ENCODE peak calls at places on chromosomes 11 and 22, in ten cellular contexts. One of them, this sample, is unnamed.

GRCh38 chr22:46381142-46381541 is 45.6 kb downstream of the TRMU start:
- DNase-seq in RKO: no peak
- DNase-seq in stimulated activated CD4-positive, alpha-beta T cell treated with anti-CD3 and anti-CD28 coated beads, Interleukin-15, amount 100 ng/mL, for 24 hours: no peak
- DNase-seq in heart left ventricle: no peak
- DNase-seq in ovary: no peak
- DNase-seq in COR-L47: no peak
- DNase-seq in body of pancreas: no peak
- DNase-seq in AG20443: peak; percentile 50
- DNase-seq in mucosa of gallbladder: no peak
- DNase-seq in adrenal gland: peak; percentile 56
- DNase-seq in this sample: no peak

GRCh38 chr22:42646569-42647525 is 2.3 kb downstream of the CYB5R3 start:
- DNase-seq in COR-L47: no peak
- DNase-seq in adrenal gland: peak; percentile 82
- DNase-seq in AG20443: no peak
- DNase-seq in ovary: peak; percentile 48
- DNase-seq in stimulated activated CD4-positive, alpha-beta T cell treated with anti-CD3 and anti-CD28 coated beads, Interleukin-15, amount 100 ng/mL, for 24 hours: no peak
- DNase-seq in RKO: no peak
- DNase-seq in body of pancreas: peak; percentile 84
- DNase-seq in mucosa of gallbladder: peak; percentile 74
- DNase-seq in heart left ventricle: peak; percentile 91
- DNase-seq in this sample: no peak

GRCh38 chr22:44383652-44384562 is 71.2 kb upstream of the SHISAL1 start:
- DNase-seq in mucosa of gallbladder: no peak
- DNase-seq in heart left ventricle: peak; percentile 3
- DNase-seq in AG20443: no peak
- DNase-seq in RKO: no peak
- DNase-seq in ovary: no peak
- DNase-seq in stimulated activated CD4-positive, alpha-beta T cell treated with anti-CD3 and anti-CD28 coated beads, Interleukin-15, amount 100 ng/mL, for 24 hours: no peak
- DNase-seq in body of pancreas: no peak
- DNase-seq in adrenal gland: no peak
- DNase-seq in COR-L47: no peak
- DNase-seq in this sample: no peak

GRCh38 chr11:118051611-118052461 is 25.0 kb upstream of the TMPRSS4 start:
- DNase-seq in mucosa of gallbladder: no peak
- DNase-seq in adrenal gland: peak; percentile 16
- DNase-seq in ovary: no peak
- DNase-seq in heart left ventricle: no peak
- DNase-seq in stimulated activated CD4-positive, alpha-beta T cell treated with anti-CD3 and anti-CD28 coated beads, Interleukin-15, amount 100 ng/mL, for 24 hours: peak; percentile 69
- DNase-seq in RKO: no peak
- DNase-seq in COR-L47: no peak
- DNase-seq in AG20443: no peak
- DNase-seq in body of pancreas: no peak
- DNase-seq in this sample: no peak

GRCh38 chr11:69217276-69218105 is 61.8 kb downstream of the SMIM38 start:
- DNase-seq in mucosa of gallbladder: peak; percentile 27
- DNase-seq in adrenal gland: peak; percentile 13
- DNase-seq in stimulated activated CD4-positive, alpha-beta T cell treated with anti-CD3 and anti-CD28 coated beads, Interleukin-15, amount 100 ng/mL, for 24 hours: no peak
- DNase-seq in ovary: no peak
- DNase-seq in heart left ventricle: no peak
- DNase-seq in RKO: no peak
- DNase-seq in body of pancreas: peak; percentile 60
- DNase-seq in AG20443: no peak
- DNase-seq in COR-L47: no peak
- DNase-seq in this sample: no peak

GRCh38 chr11:108994887-108995286 is 330.0 kb downstream of the DDX10 start:
- DNase-seq in heart left ventricle: no peak
- DNase-seq in AG20443: no peak
- DNase-seq in adrenal gland: no peak
- DNase-seq in RKO: no peak
- DNase-seq in stimulated activated CD4-positive, alpha-beta T cell treated with anti-CD3 and anti-CD28 coated beads, Interleukin-15, amount 100 ng/mL, for 24 hours: no peak
- DNase-seq in body of pancreas: no peak
- DNase-seq in mucosa of gallbladder: no peak
- DNase-seq in COR-L47: no peak
- DNase-seq in ovary: no peak
- DNase-seq in this sample: no peak

GRCh38 chr11:64052938-64053622 is 17.3 kb downstream of the FLRT1 start:
- DNase-seq in ovary: no peak
- DNase-seq in RKO: no peak
- DNase-seq in AG20443: no peak
- DNase-seq in COR-L47: no peak
- DNase-seq in stimulated activated CD4-positive, alpha-beta T cell treated with anti-CD3 and anti-CD28 coated beads, Interleukin-15, amount 100 ng/mL, for 24 hours: no peak
- DNase-seq in adrenal gland: no peak
- DNase-seq in mucosa of gallbladder: no peak
- DNase-seq in heart left ventricle: no peak
- DNase-seq in body of pancreas: no peak
- DNase-seq in this sample: no peak

GRCh38 chr11:44651535-44652130 is 75.1 kb upstream of the TSPAN18 start:
- DNase-seq in RKO: no peak
- DNase-seq in stimulated activated CD4-positive, alpha-beta T cell treated with anti-CD3 and anti-CD28 coated beads, Interleukin-15, amount 100 ng/mL, for 24 hours: no peak
- DNase-seq in adrenal gland: no peak
- DNase-seq in ovary: no peak
- DNase-seq in AG20443: no peak
- DNase-seq in heart left ventricle: no peak
- DNase-seq in body of pancreas: no peak
- DNase-seq in mucosa of gallbladder: no peak
- DNase-seq in COR-L47: no peak
- DNase-seq in this sample: no peak

GRCh38 chr11:103170865-103171264 is 61.6 kb downstream of the DYNC2H1 start:
- DNase-seq in stimulated activated CD4-positive, alpha-beta T cell treated with anti-CD3 and anti-CD28 coated beads, Interleukin-15, amount 100 ng/mL, for 24 hours: no peak
- DNase-seq in mucosa of gallbladder: no peak
- DNase-seq in COR-L47: no peak
- DNase-seq in RKO: no peak
- DNase-seq in AG20443: peak; percentile 12
- DNase-seq in heart left ventricle: no peak
- DNase-seq in body of pancreas: no peak
- DNase-seq in adrenal gland: no peak
- DNase-seq in ovary: no peak
- DNase-seq in this sample: no peak

GRCh38 chr22:28600546-28601143 is 79.0 kb downstream of the TTC28 start:
- DNase-seq in RKO: peak; percentile 78
- DNase-seq in AG20443: peak; percentile 40
- DNase-seq in stimulated activated CD4-positive, alpha-beta T cell treated with anti-CD3 and anti-CD28 coated beads, Interleukin-15, amount 100 ng/mL, for 24 hours: peak; percentile 3
- DNase-seq in ovary: no peak
- DNase-seq in COR-L47: peak; percentile 44
- DNase-seq in adrenal gland: no peak
- DNase-seq in body of pancreas: no peak
- DNase-seq in mucosa of gallbladder: no peak
- DNase-seq in heart left ventricle: no peak
- DNase-seq in this sample: no peak

GRCh38 chr11:122697636-122698167 is 42.2 kb downstream of the UBASH3B start:
- DNase-seq in AG20443: no peak
- DNase-seq in body of pancreas: no peak
- DNase-seq in stimulated activated CD4-positive, alpha-beta T cell treated with anti-CD3 and anti-CD28 coated beads, Interleukin-15, amount 100 ng/mL, for 24 hours: peak; percentile 44
- DNase-seq in COR-L47: no peak
- DNase-seq in adrenal gland: no peak
- DNase-seq in ovary: no peak
- DNase-seq in mucosa of gallbladder: no peak
- DNase-seq in RKO: no peak
- DNase-seq in heart left ventricle: no peak
- DNase-seq in this sample: no peak